ENCODE peak calls at places on chromosomes 4 and X, in ten cellular contexts. G is AG04450, L is endothelial cell, D is HCEC 1CT, E is EL, X is C1 segment of cervical spinal cord, W is head of caudate nucleus, P is Panc1, S is EH, A is hippocampal formation. N is an unnamed sample.

GRCh38 chr4:53479731-53480525 is 102.5 kb downstream of the FIP1L1 start:
- DNase-seq in G (no peak), L (no peak), D (peak), E (peak), X (no peak), W (no peak), P (no peak), S (peak), A (no peak), N (no peak)

GRCh38 chr4:26873391-26874026 is 12.9 kb downstream of the STIM2 start:
- DNase-seq in G (no peak), L (peak), D (no peak), E (no peak), X (no peak), W (no peak), P (no peak), S (no peak), A (no peak), N (no peak)

GRCh38 chrX:120514236-120514635 is 45.1 kb upstream of the LAMP2 start:
- DNase-seq in G (no peak), L (peak), D (no peak), E (peak), X (no peak), W (no peak), P (no peak), S (peak), A (no peak), N (no peak)

GRCh38 chrX:80828232-80828631 is 18.6 kb upstream of the BRWD3 start:
- DNase-seq in G (no peak), L (no peak), D (no peak), E (no peak), X (no peak), W (no peak), P (no peak), S (no peak), A (no peak), N (no peak)

GRCh38 chrX:44896566-44897186 is 23.7 kb downstream of the KDM6A start:
- DNase-seq in G (no peak), L (no peak), D (no peak), E (no peak), X (no peak), W (no peak), P (no peak), S (no peak), A (no peak), N (no peak)

GRCh38 chr4:6134612-6135220 is 65.6 kb downstream of the JAKMIP1 start:
- DNase-seq in G (no peak), L (no peak), D (no peak), E (peak), X (peak), W (no peak), P (peak), S (no peak), A (no peak), N (no peak)

GRCh38 chr4:974668-975067 is 1.3 kb upstream of the DGKQ start:
- DNase-seq in G (no peak), L (no peak), D (no peak), E (no peak), X (no peak), W (no peak), P (no peak), S (no peak), A (no peak), N (no peak)

GRCh38 chr4:25343671-25344070 is 31.1 kb downstream of the ZCCHC4 start:
- DNase-seq in G (no peak), L (no peak), D (peak), E (peak), X (no peak), W (no peak), P (no peak), S (peak), A (no peak), N (no peak)

GRCh38 chrX:120749141-120749846 is 119.4 kb upstream of the C1GALT1C1 start:
- DNase-seq in G (no peak), L (peak), D (no peak), E (peak), X (no peak), W (no peak), P (no peak), S (peak), A (no peak), N (no peak)

GRCh38 chr4:148447672-148448071 is 5.5 kb upstream of the NR3C2 start:
- DNase-seq in G (no peak), L (no peak), D (no peak), E (no peak), X (no peak), W (no peak), P (no peak), S (no peak), A (no peak), N (peak)

GRCh38 chr4:105709081-105709450 is 482 bp downstream of the GSTCD start:
- DNase-seq in G (no peak), L (peak), D (no peak), E (peak), X (no peak), W (no peak), P (no peak), S (peak), A (no peak), N (no peak)

GRCh38 chrX:51608766-51609165 is 9.9 kb downstream of the CENPVL3 start:
- DNase-seq in G (no peak), L (no peak), D (peak), E (peak), X (no peak), W (no peak), P (no peak), S (peak), A (no peak), N (no peak)

GRCh38 chr4:12679217-12679616 is 804.9 kb downstream of the RAB28 start:
- DNase-seq in G (no peak), L (no peak), D (no peak), E (no peak), X (no peak), W (no peak), P (no peak), S (no peak), A (no peak), N (no peak)

GRCh38 chr4:88660446-88661294 is 37.0 kb downstream of the NAP1L5 start:
- DNase-seq in G (no peak), L (no peak), D (peak), E (peak), X (no peak), W (no peak), P (no peak), S (peak), A (no peak), N (no peak)

GRCh38 chr4:119034276-119035008 is 101.2 kb upstream of the MYOZ2 start:
- DNase-seq in G (no peak), L (peak), D (no peak), E (peak), X (no peak), W (no peak), P (no peak), S (peak), A (no peak), N (no peak)

GRCh38 chr4:157992038-157992706 is 180.7 kb downstream of the GASK1B start:
- DNase-seq in G (peak), L (peak), D (peak), E (peak), X (no peak), W (peak), P (no peak), S (peak), A (peak), N (peak)

GRCh38 chr4:101818362-101818761 is 27.8 kb downstream of the BANK1 start:
- DNase-seq in G (no peak), L (no peak), D (peak), E (peak), X (no peak), W (no peak), P (no peak), S (peak), A (no peak), N (no peak)

GRCh38 chr4:69735119-69735518 is 25.3 kb downstream of the SULT1B1 start:
- DNase-seq in G (no peak), L (no peak), D (no peak), E (no peak), X (no peak), W (no peak), P (no peak), S (no peak), A (no peak), N (no peak)

GRCh38 chr4:184293552-184293951 is 75.9 kb upstream of the ENPP6 start:
- DNase-seq in G (no peak), L (peak), D (no peak), E (no peak), X (no peak), W (no peak), P (no peak), S (no peak), A (no peak), N (no peak)

GRCh38 chr4:26826721-26827120 is 33.9 kb upstream of the STIM2 start:
- DNase-seq in G (no peak), L (no peak), D (no peak), E (no peak), X (no peak), W (no peak), P (no peak), S (no peak), A (no peak), N (no peak)

GRCh38 chr4:70722199-70722791 is 531 bp downstream of the RUFY3 start:
- DNase-seq in G (no peak), L (no peak), D (peak), E (peak), X (no peak), W (peak), P (no peak), S (peak), A (no peak), N (no peak)

GRCh38 chrX:23637187-23637586 is 30.1 kb upstream of the PRDX4 start:
- DNase-seq in G (no peak), L (no peak), D (no peak), E (no peak), X (no peak), W (no peak), P (no peak), S (no peak), A (no peak), N (no peak)

GRCh38 chr4:41709844-41710481 is 38.6 kb downstream of the PHOX2B start:
- DNase-seq in G (peak), L (no peak), D (peak), E (peak), X (no peak), W (no peak), P (no peak), S (peak), A (no peak), N (no peak)

GRCh38 chr4:124953059-124953850 is 240.7 kb upstream of the ANKRD50 start:
- DNase-seq in G (peak), L (no peak), D (peak), E (peak), X (no peak), W (no peak), P (no peak), S (peak), A (no peak), N (no peak)

GRCh38 chr4:183057255-183057654 is 41.8 kb upstream of the WWC2 start:
- DNase-seq in G (no peak), L (no peak), D (no peak), E (no peak), X (no peak), W (no peak), P (no peak), S (no peak), A (no peak), N (no peak)

GRCh38 chr4:152045781-152046571 is 285.2 kb upstream of the GATB start:
- DNase-seq in G (no peak), L (peak), D (no peak), E (peak), X (no peak), W (no peak), P (no peak), S (peak), A (no peak), N (no peak)

GRCh38 chr4:90718926-90719325 is 591.7 kb downstream of the CCSER1 start:
- DNase-seq in G (no peak), L (no peak), D (no peak), E (no peak), X (no peak), W (no peak), P (no peak), S (no peak), A (no peak), N (no peak)

N was measured in frontal cortex.